ENCODE peak calls at places on chromosomes 16 and 17, in eight cellular contexts. V is SHP77; E is WTC11; Q is activated T-cell treated with anti-CD3 and anti-CD28 coated beads for 1 hour; Z is effector memory CD8-positive, alpha-beta T cell; W is RCC 7860; U is glutamatergic neuron; P is stomach. K is an unnamed sample.

GRCh38 chr17:78075545-78075944 is 53.0 kb downstream of the TMC6 start:
- DNase-seq in V (no peak), E (no peak), Q (no peak), Z (no peak), W (no peak), U (no peak), P (no peak), K (no peak)

GRCh38 chr16:49779979-49780378 is 75.9 kb downstream of the ZNF423 start:
- DNase-seq in V (no peak), E (no peak), Q (no peak), Z (no peak), W (no peak), U (no peak), P (no peak), K (no peak)

GRCh38 chr16:85200471-85201278 is 88.4 kb upstream of the CIBAR2 start:
- DNase-seq in V (no peak), E (no peak), Q (no peak), Z (no peak), W (no peak), U (no peak), P (no peak), K (no peak)

GRCh38 chr17:21149626-21150025 is 22.9 kb downstream of the DHRS7B start:
- DNase-seq in V (no peak), E (no peak), Q (no peak), Z (no peak), W (no peak), U (no peak), P (no peak), K (no peak)

GRCh38 chr16:75062944-75063444 is 53.6 kb downstream of the LDHD start:
- DNase-seq in V (no peak), E (no peak), Q (no peak), Z (no peak), W (no peak), U (no peak), P (no peak), K (no peak)

GRCh38 chr17:27805520-27806146 is 5.3 kb upstream of the NOS2 start:
- DNase-seq in V (peak; percentile 82), E (peak; percentile 91), Q (peak; percentile 63), Z (peak; percentile 83), W (peak; percentile 64), U (peak; percentile 83), P (peak; percentile 86), K (peak; percentile 90)

GRCh38 chr16:57185446-57185944 is 344 bp downstream of the PSME3IP1 start:
- DNase-seq in V (peak; percentile 69), E (no peak), Q (peak; percentile 33), Z (no peak), W (peak; percentile 53), U (no peak), P (peak; percentile 53), K (peak; percentile 73)

GRCh38 chr16:56263711-56264608 is 72.7 kb downstream of the GNAO1 start:
- DNase-seq in V (peak; percentile 19), E (no peak), Q (no peak), Z (no peak), W (no peak), U (peak; percentile 56), P (no peak), K (no peak)

K was measured in fibroblast of the aortic adventitia.